ENCODE peak calls at places on chromosomes 4 and X, in four cellular contexts. X is HepG2, W is K562, Q is H1. C is an unnamed sample.

GRCh38 chr4:70739496-70740337 is 18.0 kb downstream of the RUFY3 start:
- DNase-seq in Q (no peak), W (no peak), X (peak; percentile 13), C (no peak)

GRCh38 chrX:134658002-134658401 is 269 bp downstream of the PLAC1 start:
- DNase-seq in X (no peak), Q (no peak), W (no peak), C (no peak)

GRCh38 chr4:76504613-76505465 is 69.8 kb downstream of the SHROOM3 start:
- DNase-seq in X (peak; percentile 36), W (peak; percentile 16), Q (no peak), C (no peak)

GRCh38 chr4:121397941-121398601 is 17.3 kb upstream of the QRFPR start:
- DNase-seq in W (no peak), Q (no peak), X (no peak), C (no peak)

GRCh38 chrX:51336584-51336983 is 4.0 kb downstream of the NUDT10 start:
- DNase-seq in Q (no peak), W (peak; percentile 30), X (peak; percentile 13), C (no peak)

GRCh38 chr4:118557298-118557851 is 127.8 kb upstream of the METTL14 start:
- DNase-seq in W (no peak), X (no peak), Q (no peak), C (no peak)

GRCh38 chr4:107896158-107896645 is 35.1 kb upstream of the CYP2U1 start:
- DNase-seq in X (peak; percentile 36), W (no peak), Q (no peak), C (no peak)

GRCh38 chr4:96164814-96165351 is 325.0 kb downstream of the PDHA2 start:
- DNase-seq in X (no peak), W (no peak), Q (no peak), C (no peak)

GRCh38 chr4:48058620-48059530 is 42.3 kb downstream of the NIPAL1 start:
- DNase-seq in W (no peak), X (no peak), Q (no peak), C (no peak)

GRCh38 chr4:142812091-142812490 is 34.0 kb downstream of the INPP4B start:
- DNase-seq in X (no peak), W (no peak), Q (no peak), C (no peak)

GRCh38 chrX:133546441-133546840 is 131.2 kb upstream of the GPC4 start:
- DNase-seq in W (no peak), Q (no peak), X (no peak), C (no peak)

GRCh38 chrX:19792412-19792811 is 95.0 kb downstream of the SH3KBP1 start:
- DNase-seq in W (no peak), Q (no peak), X (no peak), C (no peak)
- TF ChIP-seq BRCA1 in W (no peak), Q (no peak), X (no peak), C (no peak)

GRCh38 chrX:40158036-40158706 is 60.4 kb upstream of the BCOR start:
- DNase-seq in W (no peak), Q (no peak), X (no peak), C (no peak)
- TF ChIP-seq BRCA1 in W (no peak), Q (no peak), X (no peak), C (no peak)

DNA sequence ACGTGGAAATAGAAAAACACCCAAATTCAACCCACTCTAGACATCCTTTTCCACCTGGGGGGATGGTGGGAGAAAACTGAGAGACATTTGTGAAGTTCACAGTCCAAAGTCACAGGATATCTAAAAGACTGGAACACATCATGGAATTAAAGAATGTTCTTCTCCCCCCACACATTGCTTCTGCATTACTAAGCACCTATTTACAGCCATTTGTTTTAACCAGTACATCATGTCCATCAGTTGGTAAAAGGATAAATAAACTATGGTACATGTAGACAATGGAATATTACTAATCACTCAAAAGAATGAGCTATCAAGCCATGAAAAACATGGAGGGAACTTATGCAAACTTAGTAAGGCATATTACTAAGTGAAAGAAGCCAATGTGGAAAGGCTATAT is 185.5 kb upstream of the ANXA10 start:
- DNase-seq in W (no peak), X (no peak), Q (no peak), C (no peak)
- TF ChIP-seq BRCA1 in W (no peak), X (no peak), Q (no peak), C (no peak)

DNA sequence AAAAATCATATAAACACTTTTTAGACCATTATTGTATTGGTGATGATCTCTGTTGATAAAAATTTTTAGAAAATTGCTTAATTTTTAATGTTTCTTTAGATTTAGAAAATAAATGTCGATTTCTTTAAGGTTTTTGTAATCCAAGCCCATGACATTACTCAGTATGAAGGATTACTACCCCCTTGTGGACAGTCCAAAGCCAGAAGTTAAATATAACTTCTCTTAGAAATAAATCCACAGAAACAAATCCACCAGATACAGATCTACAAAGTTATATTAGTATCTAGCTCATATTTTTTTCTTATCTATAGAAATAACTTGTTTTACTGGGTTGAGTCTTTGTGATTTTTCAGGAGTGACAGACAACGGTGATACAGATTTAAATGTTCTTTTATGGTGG is 18.9 kb downstream of the TIFA start:
- DNase-seq in Q (no peak), W (peak; percentile 23), X (no peak), C (no peak)
- TF ChIP-seq BRCA1 in Q (no peak), W (no peak), X (no peak), C (no peak)

DNA sequence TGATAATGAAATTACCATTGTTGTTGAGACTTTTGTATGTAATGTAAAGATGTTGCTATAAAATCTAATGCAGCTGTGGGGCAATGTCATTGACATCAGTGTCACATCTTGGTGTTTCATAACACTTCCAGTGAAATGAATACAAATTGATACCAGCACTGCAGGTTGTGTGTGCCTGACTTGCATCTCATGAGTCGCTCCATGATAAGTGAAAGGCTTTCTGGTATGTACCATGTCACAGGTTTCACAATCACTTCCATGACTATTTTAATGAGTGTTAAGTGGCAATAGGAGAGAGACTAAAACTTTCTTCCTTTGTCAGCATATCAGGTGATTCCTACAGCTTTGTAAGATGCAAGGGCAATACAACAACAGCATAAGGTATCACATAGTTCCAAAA is 94.4 kb downstream of the ABCB7 start:
- DNase-seq in W (no peak), Q (no peak), X (no peak), C (no peak)
- TF ChIP-seq BRCA1 in W (no peak), Q (no peak), X (no peak), C (no peak)

GRCh38 chr4:109065006-109065405 is 237.5 kb downstream of the COL25A1 start:
- DNase-seq in X (no peak), Q (no peak), W (no peak), C (no peak)
- TF ChIP-seq BRCA1 in X (no peak), Q (no peak), W (no peak), C (no peak)

GRCh38 chr4:38062894-38063168 is 102.6 kb downstream of the PTTG2 start:
- DNase-seq in Q (no peak), W (no peak), X (no peak), C (no peak)

GRCh38 chr4:38062088-38062893 is 102.1 kb downstream of the PTTG2 start:
- DNase-seq in X (peak; percentile 73), Q (peak; percentile 54), W (peak; percentile 63), C (no peak)

GRCh38 chr4:38058186-38058585 is 98.0 kb downstream of the PTTG2 start:
- DNase-seq in X (no peak), Q (no peak), W (no peak), C (no peak)

GRCh38 chr4:38065181-38065580 is 105.0 kb downstream of the PTTG2 start:
- DNase-seq in X (no peak), Q (no peak), W (no peak), C (no peak)

GRCh38 chr4:38060829-38061431 is 100.7 kb downstream of the PTTG2 start:
- DNase-seq in Q (no peak), X (no peak), W (no peak), C (no peak)
- TF ChIP-seq BRCA1 in Q (no peak), X (no peak), W (no peak), C (no peak)

DNA sequence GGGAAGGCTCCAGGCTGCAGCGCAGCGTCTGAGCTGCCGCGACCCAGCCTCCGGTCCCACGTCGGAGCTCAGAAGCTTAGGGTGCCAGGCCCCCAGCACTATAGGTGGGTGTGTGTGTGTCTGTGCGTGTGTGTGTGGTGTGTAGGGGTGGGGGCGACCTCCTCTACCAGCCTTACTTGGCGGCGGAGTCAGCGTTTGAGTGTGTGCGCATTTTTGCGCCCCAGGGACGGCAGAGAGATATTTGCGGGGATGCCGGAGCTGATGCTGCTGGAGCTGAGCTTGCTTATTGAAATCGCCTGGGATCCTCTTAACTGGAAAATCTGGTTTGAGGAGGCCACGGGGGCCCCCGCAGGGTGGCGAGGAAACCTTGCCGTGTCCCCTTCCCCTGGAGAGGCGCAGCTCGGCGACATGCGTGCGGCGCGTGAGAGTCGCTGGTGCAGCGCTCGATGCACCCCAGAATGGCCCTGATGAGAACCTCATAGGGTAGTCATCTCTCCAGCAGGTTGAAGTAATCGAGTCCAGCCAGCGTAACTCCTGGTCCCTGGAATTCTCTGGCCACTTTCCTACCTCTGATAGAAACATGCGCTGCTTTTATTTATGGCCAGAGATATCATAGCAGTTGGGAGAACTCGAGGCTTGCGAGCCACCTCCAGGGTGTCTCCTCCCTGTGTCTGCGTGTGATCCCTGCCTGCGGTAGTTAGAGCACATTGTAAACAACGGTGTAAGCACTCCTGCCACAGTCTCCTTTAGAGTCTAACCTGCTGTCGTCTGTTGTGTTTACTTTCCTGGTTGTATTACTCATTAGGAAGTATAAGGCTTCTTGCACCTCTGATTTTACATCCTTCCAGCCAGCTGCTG is 2.7 kb downstream of the ADGRL3 start:
- DNase-seq in X (no peak), W (no peak), Q (no peak), C (no peak)
- TF ChIP-seq BRCA1 in X (no peak), W (no peak), Q (no peak), C (no peak)

GRCh38 chr4:60865238-60865637 is 334.9 kb upstream of the ADGRL3 start:
- DNase-seq in W (no peak), X (no peak), Q (no peak), C (no peak)
- TF ChIP-seq BRCA1 in W (no peak), X (no peak), Q (no peak), C (no peak)

GRCh38 chr4:186726440-186727148 is 2.9 kb upstream of the FAT1 start:
- DNase-seq in X (peak; percentile 63), Q (no peak), W (peak; percentile 85), C (no peak)

GRCh38 chr4:186728631-186729271 is 5.1 kb upstream of the FAT1 start:
- DNase-seq in Q (no peak), W (no peak), X (peak; percentile 86), C (no peak)

GRCh38 chr4:186729856-186730255 is 6.2 kb upstream of the FAT1 start:
- DNase-seq in X (no peak), W (no peak), Q (no peak), C (no peak)

GRCh38 chr4:186727149-186727976 is 3.7 kb upstream of the FAT1 start:
- DNase-seq in W (no peak), X (no peak), Q (no peak), C (no peak)

GRCh38 chr4:186727977-186728519 is 4.4 kb upstream of the FAT1 start:
- DNase-seq in W (no peak), X (peak; percentile 34), Q (no peak), C (no peak)
- TF ChIP-seq BRCA1 in W (no peak), X (no peak), Q (no peak), C (no peak)